ENCODE peak calls at places on chromosomes 4 and X, in seven cellular contexts. R is lung, C is AG10803, V is stomach, D is progenitor cell of endocrine pancreas, X is HCT116, E is RWPE2. T is an unnamed sample.

GRCh38 chrX:117835034-117835433 is 281.6 kb downstream of the KLHL13 start:
- DNase-seq in C (no peak), D (no peak), V (no peak), R (no peak), E (no peak), X (no peak), T (no peak)

GRCh38 chr4:42767669-42768068 is 110.8 kb upstream of the ATP8A1 start:
- DNase-seq in R (no peak), E (no peak), V (no peak), C (no peak), D (no peak), X (no peak), T (no peak)

GRCh38 chrX:47936224-47936939 is 67.4 kb downstream of the ZNF182 start:
- DNase-seq in C (no peak), D (no peak), V (no peak), X (no peak), R (no peak), E (no peak), T (no peak)

GRCh38 chr4:122798101-122798500 is 28.5 kb upstream of the FGF2 start:
- DNase-seq in R (no peak), C (peak), V (no peak), X (no peak), D (no peak), E (peak), T (peak)

GRCh38 chr4:79027656-79028055 is 88.4 kb upstream of the PAQR3 start:
- DNase-seq in C (no peak), E (no peak), V (no peak), R (no peak), X (no peak), D (no peak), T (no peak)

GRCh38 chr4:109235683-109236082 is 66.8 kb downstream of the COL25A1 start:
- DNase-seq in V (no peak), D (no peak), R (no peak), X (no peak), E (no peak), C (no peak), T (no peak)

GRCh38 chr4:126364290-126364978 is 1049.7 kb downstream of the FAT4 start:
- DNase-seq in E (no peak), C (peak), X (no peak), D (no peak), V (no peak), R (no peak), T (no peak)

GRCh38 chrX:295136-295535 is 14.0 kb downstream of the PLCXD1 start:
- DNase-seq in R (no peak), X (no peak), D (no peak), C (no peak), V (no peak), E (peak), T (no peak)

GRCh38 chr4:151677193-151677592 is 83.6 kb downstream of the GATB start:
- DNase-seq in V (no peak), E (no peak), D (no peak), C (no peak), R (no peak), X (no peak), T (no peak)

GRCh38 chr4:141840299-141840986 is 204.1 kb downstream of the IL15 start:
- DNase-seq in R (no peak), V (no peak), D (no peak), C (no peak), E (no peak), X (no peak), T (no peak)

GRCh38 chr4:161254375-161254774 is 909.4 kb downstream of the FSTL5 start:
- DNase-seq in E (no peak), X (no peak), V (no peak), D (no peak), R (no peak), C (no peak), T (no peak)

GRCh38 chrX:129777218-129777768 is 2.5 kb upstream of the SASH3 start:
- DNase-seq in V (peak), D (no peak), C (no peak), X (no peak), R (peak), E (no peak), T (peak)

GRCh38 chrX:44778254-44778653 is 65.6 kb upstream of the DUSP21 start:
- DNase-seq in C (no peak), E (no peak), V (no peak), X (no peak), R (no peak), D (no peak), T (no peak)

GRCh38 chrX:3651272-3651671 is 62.2 kb downstream of the PRKX start:
- DNase-seq in V (no peak), X (peak), E (no peak), C (peak), D (no peak), R (no peak), T (no peak)

GRCh38 chr4:87977521-87978278 is 2.2 kb downstream of the SPP1 start:
- DNase-seq in V (no peak), C (no peak), D (no peak), E (no peak), R (no peak), X (no peak), T (no peak)

GRCh38 chr4:158810487-158811215 is 41.8 kb downstream of the FNIP2 start:
- DNase-seq in R (peak), V (peak), X (peak), C (peak), D (no peak), E (peak), T (peak)

GRCh38 chr4:95165926-95166524 is 382.7 kb downstream of the UNC5C start:
- DNase-seq in R (peak), E (no peak), C (peak), V (no peak), D (no peak), X (peak), T (peak)

GRCh38 chr4:93791570-93792195 is 36.9 kb upstream of the ATOH1 start:
- DNase-seq in D (peak), V (peak), C (peak), E (no peak), R (peak), X (peak), T (peak)

GRCh38 chrX:154712781-154713391 is 38.0 kb downstream of the GAB3 start:
- DNase-seq in C (peak), R (no peak), X (no peak), D (no peak), E (no peak), V (no peak), T (no peak)

GRCh38 chrX:63889001-63889400 is 104.0 kb upstream of the ARHGEF9 start:
- DNase-seq in V (no peak), C (peak), R (no peak), X (no peak), D (no peak), E (no peak), T (no peak)

GRCh38 chr4:129822708-129823504 is 727.0 kb downstream of the C4orf33 start:
- DNase-seq in X (peak), R (peak), D (no peak), E (peak), C (no peak), V (no peak), T (peak)

GRCh38 chr4:142347241-142347640 is 498.9 kb downstream of the INPP4B start:
- DNase-seq in V (no peak), R (no peak), D (no peak), E (no peak), X (no peak), C (no peak), T (no peak)

GRCh38 chr4:102759835-102760644 is 728 bp downstream of the MANBA start:
- DNase-seq in E (no peak), R (peak), V (peak), C (peak), X (no peak), D (no peak), T (peak)

GRCh38 chrX:134803551-134804183 is 145.4 kb upstream of the PLAC1 start:
- DNase-seq in D (no peak), R (no peak), C (no peak), V (no peak), E (no peak), X (no peak), T (no peak)

GRCh38 chr4:119238068-119238722 is 25.7 kb downstream of the USP53 start:
- DNase-seq in V (no peak), R (no peak), C (no peak), D (no peak), X (no peak), E (no peak), T (no peak)

GRCh38 chr4:184280591-184281071 is 63.0 kb upstream of the ENPP6 start:
- DNase-seq in X (no peak), D (no peak), C (no peak), V (no peak), R (no peak), E (no peak), T (no peak)

GRCh38 chr4:106607566-106607965 is 239.0 kb upstream of the GIMD1 start:
- DNase-seq in E (no peak), D (no peak), R (no peak), X (no peak), V (no peak), C (no peak), T (no peak)

GRCh38 chrX:153640736-153641574 is 6.0 kb upstream of the DUSP9 start:
- DNase-seq in C (no peak), R (no peak), E (peak), D (no peak), V (peak), X (no peak), T (no peak)

GRCh38 chrX:1354036-1355019 is 17.7 kb downstream of the IL3RA start:
- DNase-seq in R (no peak), C (no peak), V (no peak), X (no peak), E (no peak), D (no peak), T (no peak)

GRCh38 chrX:15714529-15714928 is 23.5 kb upstream of the CA5B start:
- DNase-seq in R (no peak), X (no peak), C (no peak), E (no peak), V (no peak), D (no peak), T (no peak)

GRCh38 chrX:16204538-16204937 is 37.3 kb downstream of the MAGEB17 start:
- DNase-seq in V (no peak), R (no peak), E (no peak), X (no peak), D (no peak), C (no peak), T (no peak)

GRCh38 chrX:11429543-11430085 is 136.4 kb downstream of the AMELX start:
- DNase-seq in C (no peak), D (no peak), R (no peak), X (no peak), V (no peak), E (no peak), T (no peak)

GRCh38 chr4:42995343-42995944 is 102.9 kb downstream of the GRXCR1 start:
- DNase-seq in X (no peak), V (no peak), D (no peak), R (no peak), E (no peak), C (peak), T (no peak)

GRCh38 chr4:763922-764321 is 58.3 kb downstream of the PCGF3 start:
- DNase-seq in V (no peak), X (no peak), R (no peak), E (no peak), D (no peak), C (no peak), T (no peak)

GRCh38 chr4:761086-761485 is 55.5 kb downstream of the PCGF3 start:
- DNase-seq in V (no peak), D (no peak), X (no peak), E (no peak), C (no peak), R (no peak), T (no peak)

GRCh38 chr4:763191-763810 is 57.7 kb downstream of the PCGF3 start:
- DNase-seq in C (no peak), D (no peak), E (peak), R (no peak), X (no peak), V (no peak), T (no peak)

GRCh38 chr4:761739-762138 is 56.1 kb downstream of the PCGF3 start:
- DNase-seq in D (no peak), X (no peak), E (no peak), R (no peak), C (no peak), V (no peak), T (no peak)

GRCh38 chr4:762211-763190 is 56.9 kb downstream of the PCGF3 start:
- DNase-seq in V (no peak), X (no peak), D (no peak), R (no peak), C (no peak), E (no peak), T (no peak)
- TF ChIP-seq CTCF in V (peak), X (no peak), D (peak), R (no peak), C (peak), E (peak), T (no peak)

DNA sequence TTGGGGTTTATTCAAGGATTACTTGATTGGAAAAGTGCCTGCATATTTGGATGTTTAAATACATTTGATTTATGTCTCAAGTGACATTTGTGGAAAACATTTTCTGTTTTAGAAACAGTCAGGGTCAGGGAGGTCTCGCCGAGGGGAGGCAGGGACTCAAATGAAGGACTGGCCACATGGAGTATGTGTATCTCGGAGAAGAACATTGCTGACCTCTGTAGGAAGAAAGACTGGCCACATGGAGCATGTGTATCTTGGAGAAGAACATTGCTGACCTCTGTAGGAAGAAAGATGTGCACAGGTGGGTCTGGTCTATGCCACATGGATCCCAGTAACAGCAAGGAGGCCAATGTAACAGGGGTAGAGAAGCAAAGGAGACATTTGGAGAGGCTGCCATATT is 233.6 kb downstream of the TRIML1 start:
- DNase-seq in D (no peak), C (peak), E (no peak), V (no peak), R (no peak), X (peak), T (peak)
- TF ChIP-seq CTCF in D (peak), C (no peak), E (peak), V (no peak), R (no peak), X (peak), T (no peak)

GRCh38 chr4:72909461-72909860 is 160.1 kb downstream of the COX18 start:
- DNase-seq in R (no peak), V (peak), E (no peak), X (no peak), D (no peak), C (peak), T (peak)
- TF ChIP-seq CTCF in R (no peak), V (peak), E (no peak), X (no peak), D (peak), C (peak), T (no peak)

GRCh38 chr4:37188100-37188499 is 56.4 kb upstream of the NWD2 start:
- DNase-seq in V (no peak), R (no peak), C (no peak), X (peak), D (no peak), E (no peak), T (peak)
- TF ChIP-seq CTCF in V (no peak), R (no peak), C (no peak), X (no peak), D (peak), E (no peak), T (no peak)

GRCh38 chrX:119636419-119636818 is 30.2 kb upstream of the NKRF start:
- DNase-seq in R (no peak), C (no peak), D (no peak), V (no peak), X (no peak), E (no peak), T (no peak)

GRCh38 chrX:119640621-119641020 is 34.4 kb upstream of the NKRF start:
- DNase-seq in C (no peak), D (no peak), R (no peak), E (no peak), X (no peak), V (no peak), T (no peak)

GRCh38 chrX:119635179-119635578 is 29.0 kb upstream of the NKRF start:
- DNase-seq in V (no peak), D (no peak), E (no peak), X (no peak), C (no peak), R (no peak), T (no peak)

GRCh38 chrX:119635799-119636198 is 29.6 kb upstream of the NKRF start:
- DNase-seq in C (no peak), E (no peak), D (no peak), R (no peak), V (no peak), X (no peak), T (no peak)

DNA sequence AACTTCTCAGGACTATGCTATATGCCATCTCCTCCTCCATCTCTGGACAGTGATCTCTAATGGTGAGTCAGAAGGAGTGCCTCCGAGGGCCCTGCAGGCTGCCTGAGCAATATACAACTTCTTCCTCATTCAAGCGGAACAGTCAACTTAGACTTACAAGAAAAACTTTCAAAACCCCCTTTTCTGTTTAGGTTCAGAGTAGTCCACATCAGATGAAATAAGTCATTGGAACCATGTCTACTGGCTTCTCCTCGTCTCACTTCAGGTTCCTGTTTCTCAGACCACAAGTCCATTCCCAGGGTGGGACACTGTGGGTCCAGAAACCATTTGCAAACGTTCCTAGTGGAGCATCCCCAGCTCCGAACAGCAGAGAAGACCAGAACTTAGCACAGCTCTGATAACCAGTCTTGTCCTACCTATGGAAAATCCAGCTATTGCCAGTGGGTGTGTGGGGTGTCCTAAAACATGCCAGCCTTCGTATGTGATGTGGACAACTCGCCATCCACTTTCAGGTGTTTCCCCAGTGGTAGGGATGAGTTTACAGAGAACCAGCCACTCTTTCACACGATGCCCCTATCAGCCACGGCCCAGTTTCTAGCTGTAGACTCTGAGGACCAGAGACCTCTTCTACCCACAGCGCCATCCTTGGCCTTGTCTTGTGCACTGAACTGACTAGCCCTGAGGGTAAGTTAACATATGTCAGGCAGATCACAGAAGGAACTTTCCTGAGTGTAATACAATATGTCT is 32.7 kb upstream of the NKRF start:
- DNase-seq in X (no peak), E (no peak), D (no peak), C (no peak), V (no peak), R (no peak), T (no peak)
- TF ChIP-seq CTCF in X (no peak), E (no peak), D (no peak), C (no peak), V (no peak), R (no peak), T (no peak)

GRCh38 chr4:136769717-136770116 is 762.6 kb downstream of the PCDH18 start:
- DNase-seq in X (no peak), C (no peak), R (no peak), V (no peak), D (no peak), E (no peak), T (no peak)
- TF ChIP-seq CTCF in X (no peak), C (no peak), R (no peak), V (no peak), D (no peak), E (no peak), T (no peak)

GRCh38 chrX:69031181-69031580 is 134.1 kb downstream of the PJA1 start:
- DNase-seq in D (no peak), R (peak), V (no peak), E (no peak), C (no peak), X (peak), T (peak)
- TF ChIP-seq CTCF in D (peak), R (no peak), V (no peak), E (peak), C (no peak), X (peak), T (no peak)

GRCh38 chr4:7821245-7822165 is 118.2 kb downstream of the AFAP1 start:
- DNase-seq in R (no peak), X (no peak), E (no peak), V (no peak), C (peak), D (no peak), T (no peak)

GRCh38 chr4:7818676-7819041 is 121.0 kb downstream of the AFAP1 start:
- DNase-seq in E (no peak), X (no peak), V (no peak), D (no peak), C (no peak), R (no peak), T (no peak)

GRCh38 chr4:7817877-7818675 is 121.6 kb downstream of the AFAP1 start:
- DNase-seq in X (no peak), E (no peak), D (no peak), R (no peak), C (no peak), V (no peak), T (no peak)

GRCh38 chr4:7820031-7820825 is 119.4 kb downstream of the AFAP1 start:
- DNase-seq in C (no peak), R (no peak), V (no peak), D (no peak), E (no peak), X (no peak), T (no peak)

GRCh38 chr4:7819446-7819845 is 120.2 kb downstream of the AFAP1 start:
- DNase-seq in X (no peak), D (no peak), C (no peak), R (no peak), E (no peak), V (no peak), T (no peak)
- TF ChIP-seq CTCF in X (no peak), D (no peak), C (no peak), R (no peak), E (no peak), V (no peak), T (no peak)

DNA sequence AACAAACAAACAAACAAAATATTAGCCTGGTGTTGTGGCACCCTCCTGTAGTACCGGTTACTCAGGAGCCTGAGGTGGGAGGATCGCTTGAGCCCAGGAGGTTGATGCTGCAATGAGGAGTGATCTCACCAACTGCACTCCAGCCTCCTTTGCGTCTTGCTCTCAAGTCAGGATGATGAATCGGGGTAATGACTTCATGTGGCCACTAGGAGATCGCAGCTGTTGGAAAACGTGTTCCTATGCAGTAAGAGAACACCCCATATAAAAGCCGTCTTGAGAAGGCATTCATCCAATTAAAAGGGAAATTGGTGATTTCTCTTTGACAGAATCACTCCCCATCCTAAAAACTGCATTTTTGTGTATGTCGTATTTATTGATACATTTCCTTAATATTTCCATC is 6.9 kb downstream of the CCNB3 start:
- DNase-seq in R (no peak), V (no peak), E (no peak), C (peak), D (no peak), X (no peak), T (no peak)
- TF ChIP-seq CTCF in R (no peak), V (no peak), E (no peak), C (peak), D (peak), X (no peak), T (no peak)